ENCODE peak calls at places on chromosomes 12 and 14, in nine cellular contexts. O is endothelial cell of umbilical vein; D is CD8-positive, alpha-beta T cell; H is fibroblast of lung; P is IMR-90; B is kidney; G is tibial artery; U is neural progenitor cell; L is mucosa of descending colon. Y is an unnamed sample. For H3K4me1, the result is how much of the 10 kb centered on the place peaks cover.

GRCh38 chr12:130087222-130087621 is 75.0 kb upstream of the FZD10 start:
- DNase-seq in O (no peak), D (no peak), H (no peak), P (no peak), B (no peak), G (no peak), U (no peak), L (no peak), Y (no peak)

GRCh38 chr12:88194868-88195267 is 52.8 kb downstream of the TMTC3 start:
- DNase-seq in O (no peak), D (no peak), H (no peak), P (no peak), B (no peak), G (no peak), U (no peak), L (no peak), Y (no peak)

GRCh38 chr14:40911161-40911560 is 695.5 kb upstream of the LRFN5 start:
- DNase-seq in O (no peak), D (no peak), H (no peak), P (no peak), B (no peak), G (no peak), U (no peak), L (no peak), Y (no peak)

GRCh38 chr14:50320279-50320678 is 8.2 kb downstream of the DMAC2L start:
- DNase-seq in O (no peak), D (no peak), H (peak), P (peak), B (no peak), G (no peak), U (no peak), L (no peak), Y (no peak)

GRCh38 chr14:30658645-30659044 is 36.5 kb downstream of the SCFD1 start:
- DNase-seq in O (no peak), D (no peak), H (no peak), P (no peak), B (no peak), G (no peak), U (no peak), L (no peak), Y (no peak)

GRCh38 chr12:38998887-38999482 is 93.6 kb upstream of the CPNE8 start:
- DNase-seq in O (no peak), D (no peak), H (no peak), P (no peak), B (no peak), G (no peak), U (peak), L (no peak), Y (no peak)

GRCh38 chr12:16307843-16308475 is 30.5 kb upstream of the SLC15A5 start:
- DNase-seq in O (no peak), D (no peak), H (no peak), P (no peak), B (no peak), G (no peak), U (no peak), L (no peak), Y (no peak)

GRCh38 chr14:55454264-55455151 is 14.1 kb upstream of the TBPL2 start:
- DNase-seq in O (peak), D (no peak), H (peak), P (peak), B (no peak), G (no peak), U (peak), L (peak), Y (no peak)

GRCh38 chr12:53949631-53950440 is 4.9 kb upstream of the HOXC12 start:
- DNase-seq in O (no peak), D (no peak), H (no peak), P (no peak), B (no peak), G (peak), U (no peak), L (no peak), Y (no peak)

GRCh38 chr12:14950421-14950820 is 11.0 kb downstream of the ARHGDIB start:
- DNase-seq in O (no peak), D (no peak), H (no peak), P (no peak), B (no peak), G (no peak), U (peak), L (no peak), Y (no peak)
- H3K4me1 ChIP-seq in O (half or more), D (half or more), H (under half), P (under half), B (under half), G (half or more), U (under half), L (under half), Y (half or more)

DNA sequence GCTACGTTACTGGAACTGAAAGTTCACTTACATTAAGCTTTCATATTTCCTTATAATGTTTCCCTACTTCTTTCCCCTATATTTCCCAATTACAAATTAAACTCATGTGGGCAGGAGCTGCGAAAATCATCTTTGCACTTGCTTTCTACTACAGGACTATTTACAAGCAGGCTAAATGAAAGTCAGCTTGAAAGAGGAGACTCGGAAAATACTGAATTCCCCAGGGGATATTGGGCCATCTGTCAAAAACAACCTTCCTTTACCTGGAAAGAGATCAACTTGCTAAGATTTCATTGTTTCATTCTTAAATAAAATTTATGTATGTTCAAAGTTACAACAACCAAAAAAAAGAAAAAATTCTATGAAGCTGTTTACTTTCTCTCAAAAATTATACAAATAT is 92.8 kb upstream of the BBS10 start:
- DNase-seq in O (no peak), D (no peak), H (no peak), P (no peak), B (no peak), G (no peak), U (no peak), L (no peak), Y (no peak)
- H3K4me3 ChIP-seq in O (no peak), D (no peak), H (no peak), P (no peak), B (no peak), G (no peak), U (no peak), L (no peak), Y (no peak)

DNA sequence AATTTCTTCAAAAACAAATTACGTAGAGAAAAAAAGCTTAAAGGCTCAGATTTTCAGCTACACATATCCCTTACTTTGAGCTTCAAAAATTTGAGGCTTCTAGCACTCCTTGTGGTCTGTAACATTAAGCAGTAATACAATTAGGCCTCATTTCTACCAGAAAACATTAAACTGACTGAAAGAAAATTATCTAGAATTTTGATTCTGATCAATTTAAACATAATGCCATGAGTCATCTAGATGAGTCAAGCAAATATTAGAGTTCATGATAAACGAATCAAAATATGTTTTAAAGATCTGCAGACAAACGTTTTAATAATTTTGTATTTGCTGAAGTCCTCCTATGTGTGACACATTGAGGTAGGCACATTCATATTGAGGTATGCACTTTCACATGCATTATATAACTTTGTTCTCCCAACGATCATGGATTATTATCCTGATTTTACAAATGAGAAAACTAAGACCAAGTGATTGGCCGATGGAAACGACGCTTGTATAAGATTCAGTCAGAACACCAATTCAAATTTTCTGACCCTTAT is 4.3 kb downstream of the OSBPL8 start:
- DNase-seq in O (no peak), D (no peak), H (peak), P (peak), B (no peak), G (no peak), U (no peak), L (no peak), Y (no peak)
- TF ChIP-seq CTCF in O (no peak), D (no peak), H (peak), P (peak), B (no peak), G (no peak), U (no peak), L (no peak), Y (no peak)

GRCh38 chr12:27337376-27337775 is 4.7 kb downstream of the BMAL2 start:
- DNase-seq in O (no peak), D (no peak), H (no peak), P (no peak), B (no peak), G (no peak), U (no peak), L (no peak), Y (no peak)
- H3K4me1 ChIP-seq in O (under half), D (under half), H (under half), P (under half), B (under half), G (under half), U (under half), L (under half), Y (under half)

DNA sequence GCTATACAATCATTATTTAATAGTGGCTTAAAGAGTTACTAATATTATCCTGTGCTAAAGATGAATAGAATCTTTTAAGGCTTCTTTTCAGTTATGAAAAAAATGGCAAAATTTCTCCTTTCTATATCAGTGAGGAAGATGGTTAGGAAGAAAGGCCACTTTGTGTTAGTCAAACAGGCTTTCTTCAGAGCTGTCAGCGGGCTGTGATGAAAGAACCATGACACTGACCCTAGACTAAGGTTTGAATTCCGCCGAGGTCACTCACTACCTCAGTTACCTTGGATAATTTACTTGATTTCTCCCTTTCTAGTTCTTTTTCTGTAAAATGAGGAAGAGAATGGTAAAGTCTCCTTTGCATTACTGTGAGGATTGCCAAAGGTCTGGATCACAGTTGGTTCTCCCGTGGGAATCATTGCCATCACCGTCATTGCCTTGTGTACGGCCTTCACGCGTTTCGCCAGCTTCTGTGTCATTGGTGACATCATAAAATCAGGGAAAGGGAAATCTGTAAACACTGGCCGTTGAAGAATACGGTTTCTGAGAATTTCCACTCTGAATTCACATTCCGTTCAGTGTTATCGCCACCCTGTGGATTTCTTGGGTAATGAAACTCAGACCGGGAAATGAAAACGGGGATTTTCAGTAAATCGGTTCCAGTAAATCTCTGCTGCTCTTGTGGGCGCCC is 26.7 kb upstream of the YBX3 start:
- DNase-seq in O (peak), D (peak), H (peak), P (peak), B (no peak), G (peak), U (peak), L (peak), Y (peak)
- H3K4me3 ChIP-seq in O (no peak), D (no peak), H (peak), P (peak), B (peak), G (peak), U (no peak), L (no peak), Y (peak)